ENCODE peak calls at places on chromosomes 2 and 18, in nine cellular contexts. C, L, A, X, V, W, Z, B and M are unnamed samples.

GRCh38 chr2:110725859-110726258 is 6.5 kb upstream of the ACOXL start:
- DNase-seq in C (no peak), Z (no peak), A (no peak), W (no peak), L (no peak), V (no peak), B (no peak), X (peak), M (no peak)

GRCh38 chr18:50879302-50880107 is 587 bp downstream of the ME2 start:
- DNase-seq in B (peak), V (peak), C (no peak), L (peak), W (no peak), X (no peak), Z (no peak), A (peak), M (no peak)

GRCh38 chr2:38387887-38388286 is 10.8 kb upstream of the ATL2 start:
- DNase-seq in B (no peak), C (no peak), X (no peak), W (no peak), A (no peak), Z (no peak), V (no peak), L (no peak), M (no peak)

GRCh38 chr18:62436636-62437519 is 85.9 kb upstream of the ZCCHC2 start:
- DNase-seq in W (no peak), V (peak), L (no peak), Z (no peak), A (no peak), B (peak), C (no peak), X (peak), M (no peak)

GRCh38 chr18:79567481-79568147 is 112.0 kb upstream of the CTDP1 start:
- DNase-seq in L (no peak), C (peak), Z (peak), B (peak), A (peak), W (no peak), V (peak), X (peak), M (no peak)

GRCh38 chr2:240369725-240370585 is 65.5 kb upstream of the GPC1 start:
- DNase-seq in L (no peak), A (no peak), C (no peak), X (peak), V (peak), Z (peak), B (peak), W (no peak), M (no peak)

GRCh38 chr2:127641846-127642510 is 4.0 kb upstream of the GPR17 start:
- DNase-seq in W (no peak), Z (no peak), C (no peak), V (no peak), X (no peak), B (no peak), L (peak), A (no peak), M (peak)

GRCh38 chr18:74084184-74084583 is 63.5 kb downstream of the FBXO15 start:
- DNase-seq in V (no peak), L (no peak), A (peak), Z (no peak), B (no peak), W (no peak), X (no peak), C (no peak), M (no peak)

GRCh38 chr2:18362696-18363095 is 197.8 kb downstream of the RDH14 start:
- DNase-seq in L (no peak), X (no peak), V (peak), Z (no peak), A (no peak), W (no peak), C (no peak), B (peak), M (no peak)

GRCh38 chr2:94273242-94273641 is 598.0 kb upstream of the TEKT4 start:
- DNase-seq in X (no peak), B (no peak), L (no peak), C (no peak), W (no peak), V (no peak), Z (no peak), A (no peak), M (no peak)

GRCh38 chr2:164558450-164558849 is 62.8 kb downstream of the GRB14 start:
- DNase-seq in W (no peak), Z (no peak), A (no peak), X (no peak), B (no peak), V (no peak), C (no peak), L (no peak), M (no peak)

GRCh38 chr2:69668598-69668997 is 25.1 kb upstream of the AAK1 start:
- DNase-seq in Z (no peak), W (no peak), L (no peak), V (no peak), A (no peak), X (no peak), C (no peak), B (no peak), M (no peak)

GRCh38 chr2:164903944-164904343 is 51.4 kb downstream of the SLC38A11 start:
- DNase-seq in X (no peak), W (no peak), C (no peak), V (peak), B (no peak), Z (no peak), A (no peak), L (no peak), M (no peak)

GRCh38 chr2:96698221-96698861 is 41.5 kb downstream of the LMAN2L start:
- DNase-seq in Z (no peak), X (no peak), A (peak), W (no peak), B (no peak), L (no peak), V (no peak), C (no peak), M (no peak)

GRCh38 chr2:30437809-30438548 is 9.1 kb upstream of the LCLAT1 start:
- DNase-seq in X (no peak), A (no peak), L (no peak), V (no peak), B (no peak), W (no peak), Z (no peak), C (no peak), M (no peak)

GRCh38 chr2:217919781-217920351 is 82.9 kb downstream of the TNS1 start:
- DNase-seq in A (peak), L (no peak), W (no peak), B (peak), V (peak), C (no peak), Z (no peak), X (peak), M (no peak)

GRCh38 chr2:159083601-159084000 is 115.2 kb downstream of the TANC1 start:
- DNase-seq in X (no peak), C (no peak), B (peak), W (no peak), V (peak), Z (no peak), L (no peak), A (no peak), M (no peak)

GRCh38 chr18:23406271-23406787 is 46.8 kb upstream of the RIOK3 start:
- DNase-seq in L (no peak), Z (no peak), A (no peak), B (no peak), V (peak), C (no peak), W (no peak), X (no peak), M (no peak)

GRCh38 chr2:150141241-150142001 is 346.0 kb downstream of the RND3 start:
- DNase-seq in L (no peak), X (no peak), V (peak), B (peak), C (no peak), A (no peak), W (no peak), Z (no peak), M (no peak)

GRCh38 chr2:229679393-229680125 is 34.8 kb downstream of the DNER start:
- DNase-seq in W (no peak), X (no peak), B (peak), A (no peak), V (peak), L (no peak), Z (no peak), C (no peak), M (no peak)

GRCh38 chr2:27078267-27079194 is at the start of gene EMILIN1:
- DNase-seq in A (peak), L (no peak), Z (peak), C (no peak), B (peak), X (peak), W (no peak), V (peak), M (no peak)

GRCh38 chr18:45976581-45977373 is 9.6 kb upstream of the EPG5 start:
- DNase-seq in C (no peak), L (no peak), B (no peak), W (no peak), X (no peak), V (peak), A (no peak), Z (no peak), M (no peak)

GRCh38 chr2:183035298-183035953 is 2.8 kb downstream of the NCKAP1 start:
- DNase-seq in A (no peak), V (peak), X (no peak), L (no peak), B (peak), Z (no peak), C (no peak), W (no peak), M (no peak)

GRCh38 chr2:15757820-15758586 is 166.3 kb downstream of the DDX1 start:
- DNase-seq in C (no peak), X (no peak), B (no peak), A (no peak), L (no peak), V (no peak), W (no peak), Z (no peak), M (no peak)

GRCh38 chr2:16383411-16383810 is 282.2 kb downstream of the CYRIA start:
- DNase-seq in W (no peak), Z (no peak), C (no peak), B (no peak), X (no peak), A (no peak), L (no peak), V (no peak), M (no peak)

GRCh38 chr2:160015746-160016145 is 46.7 kb downstream of the PLA2R1 start:
- DNase-seq in A (no peak), C (no peak), V (no peak), Z (no peak), B (no peak), W (no peak), L (no peak), X (no peak), M (no peak)